ENCODE peak calls at places on chromosomes 12 and 14, in eight cellular contexts. K, V, A, X, Q, N, Z and O are unnamed samples.

GRCh38 chr12:67173258-67173657 is 95.9 kb upstream of the CAND1 start:
- ATAC-seq in V (no peak), K (peak; percentile 67), Q (no peak), Z (no peak), N (no peak), X (no peak), A (no peak), O (no peak)

GRCh38 chr12:120100630-120101029 is 15.9 kb downstream of the RAB35 start:
- ATAC-seq in X (peak; percentile 82), Q (peak; percentile 92), N (no peak), Z (peak; percentile 85), K (peak; percentile 71), A (no peak), V (no peak), O (peak; percentile 28)

GRCh38 chr12:68766646-68767045 is 20.7 kb downstream of the SLC35E3 start:
- ATAC-seq in A (no peak), Z (no peak), X (no peak), N (no peak), V (no peak), K (no peak), Q (no peak), O (no peak)

GRCh38 chr14:34081126-34081575 is 130.3 kb upstream of the EGLN3 start:
- ATAC-seq in Q (peak; percentile 89), V (peak; percentile 34), N (peak; percentile 26), X (peak; percentile 97), A (no peak), K (peak; percentile 93), Z (peak; percentile 95), O (no peak)

GRCh38 chr12:76470028-76470939 is 89.3 kb downstream of the OSBPL8 start:
- ATAC-seq in A (no peak), V (peak; percentile 100), X (peak; percentile 99), N (peak; percentile 91), Z (peak; percentile 97), K (peak; percentile 98), Q (peak; percentile 99), O (peak; percentile 83)

GRCh38 chr14:102645746-102646440 is 53.4 kb downstream of the RCOR1 start:
- ATAC-seq in A (no peak), X (no peak), Z (no peak), V (no peak), Q (no peak), K (peak; percentile 27), N (no peak), O (no peak)

GRCh38 chr12:62922539-62922938 is 12.4 kb downstream of the PPM1H start:
- ATAC-seq in K (no peak), V (no peak), N (no peak), Z (no peak), Q (no peak), X (no peak), A (no peak), O (no peak)

GRCh38 chr12:124020398-124021024 is 47.5 kb downstream of the ZNF664 start:
- ATAC-seq in X (peak; percentile 62), Q (no peak), V (no peak), A (no peak), Z (peak; percentile 58), K (no peak), N (no peak), O (no peak)

GRCh38 chr14:102394717-102395378 is 32.1 kb downstream of the TECPR2 start:
- ATAC-seq in Q (peak; percentile 37), X (no peak), K (no peak), A (peak; percentile 42), V (no peak), Z (no peak), N (no peak), O (no peak)

GRCh38 chr14:75907722-75908330 is 74.0 kb downstream of the TGFB3 start:
- ATAC-seq in K (no peak), Q (peak; percentile 72), A (no peak), V (no peak), X (no peak), Z (no peak), N (no peak), O (no peak)

GRCh38 chr12:12715459-12716150 is 1.6 kb upstream of the CDKN1B start:
- ATAC-seq in Q (no peak), K (no peak), N (no peak), X (no peak), Z (no peak), V (no peak), A (peak; percentile 9), O (no peak)

GRCh38 chr12:89797436-89797835 is 88.8 kb upstream of the ATP2B1 start:
- ATAC-seq in X (no peak), Z (no peak), N (no peak), A (no peak), Q (no peak), V (no peak), K (no peak), O (no peak)

GRCh38 chr12:121702944-121703343 is 9.6 kb upstream of the TMEM120B start:
- ATAC-seq in N (no peak), A (no peak), Z (no peak), X (no peak), Q (peak; percentile 81), V (no peak), K (no peak), O (no peak)

GRCh38 chr14:34714320-34715107 is at the start of gene CFL2:
- ATAC-seq in Q (peak; percentile 90), V (peak; percentile 89), X (peak; percentile 98), A (peak; percentile 92), N (peak; percentile 98), Z (peak; percentile 97), K (peak; percentile 98), O (peak; percentile 94)

GRCh38 chr14:22266683-22267082 is 322.3 kb downstream of the DAD1 start:
- ATAC-seq in Z (no peak), N (no peak), K (no peak), X (no peak), A (no peak), Q (no peak), V (no peak), O (no peak)

GRCh38 chr12:76895796-76896195 is 17.0 kb upstream of the CSRP2 start:
- ATAC-seq in V (peak; percentile 6), N (peak; percentile 35), A (no peak), X (no peak), Z (no peak), Q (no peak), K (no peak), O (peak; percentile 26)

GRCh38 chr12:127893875-127894635 is 372.9 kb upstream of the TMEM132C start:
- ATAC-seq in A (no peak), X (no peak), Z (no peak), K (no peak), N (peak; percentile 30), V (no peak), Q (no peak), O (no peak)

GRCh38 chr14:35332517-35333346 is 40.5 kb downstream of the PSMA6 start:
- ATAC-seq in X (no peak), Z (no peak), A (peak; percentile 84), Q (no peak), N (no peak), V (peak; percentile 42), K (no peak), O (peak; percentile 57)

GRCh38 chr14:69327507-69327906 is 67.5 kb downstream of the GALNT16 start:
- ATAC-seq in V (no peak), Q (no peak), X (no peak), N (no peak), Z (no peak), K (no peak), A (no peak), O (no peak)

GRCh38 chr12:109654357-109654756 is 59.3 kb upstream of the FAM222A start:
- ATAC-seq in K (peak; percentile 54), Z (peak; percentile 65), V (no peak), X (peak; percentile 41), N (no peak), A (no peak), Q (peak; percentile 71), O (no peak)

GRCh38 chr12:94149781-94150482 is 1.6 kb downstream of the PLXNC1 start:
- ATAC-seq in A (no peak), Q (peak; percentile 31), V (no peak), K (peak; percentile 57), Z (peak; percentile 45), N (peak; percentile 40), X (peak; percentile 36), O (no peak)

GRCh38 chr12:50614167-50614762 is 109.5 kb downstream of the DIP2B start:
- ATAC-seq in A (no peak), K (peak; percentile 53), Z (no peak), V (peak; percentile 61), N (no peak), X (peak; percentile 13), Q (no peak), O (peak; percentile 32)

GRCh38 chr12:10385181-10385613 is 4.6 kb downstream of the KLRK1 start:
- ATAC-seq in N (no peak), X (no peak), A (peak; percentile 43), Z (no peak), Q (no peak), K (no peak), V (peak; percentile 87), O (peak; percentile 86)

GRCh38 chr12:3445127-3445978 is 45.6 kb upstream of the PRMT8 start:
- ATAC-seq in N (no peak), V (no peak), Z (no peak), K (no peak), X (no peak), Q (no peak), A (no peak), O (no peak)